ENCODE peak calls at places on chromosomes 7 and 10, in six cellular contexts. One of them, this sample, is unnamed.

GRCh38 chr7:105454058-105454739 is 65.5 kb upstream of the SRPK2 start:
- DNase-seq in RWPE2: no peak
- DNase-seq in BJ: peak
- DNase-seq in AG10803: peak
- DNase-seq in psoas muscle: no peak
- DNase-seq in keratinocyte: peak
- DNase-seq in this sample: peak

GRCh38 chr10:131844546-131845084 is 56.2 kb upstream of the PPP2R2D start:
- DNase-seq in RWPE2: peak
- DNase-seq in BJ: no peak
- DNase-seq in AG10803: no peak
- DNase-seq in psoas muscle: no peak
- DNase-seq in keratinocyte: no peak
- DNase-seq in this sample: no peak

GRCh38 chr7:138865843-138866242 is 67.8 kb upstream of the ATP6V0A4 start:
- DNase-seq in RWPE2: no peak
- DNase-seq in BJ: no peak
- DNase-seq in AG10803: no peak
- DNase-seq in psoas muscle: no peak
- DNase-seq in keratinocyte: no peak
- DNase-seq in this sample: no peak

GRCh38 chr7:10888861-10889260 is 84.8 kb upstream of the PHF14 start:
- DNase-seq in RWPE2: no peak
- DNase-seq in BJ: no peak
- DNase-seq in AG10803: no peak
- DNase-seq in psoas muscle: no peak
- DNase-seq in keratinocyte: no peak
- DNase-seq in this sample: no peak

GRCh38 chr10:5559642-5560141 is 34.9 kb downstream of the CALML3 start:
- DNase-seq in RWPE2: no peak
- DNase-seq in BJ: peak
- DNase-seq in AG10803: peak
- DNase-seq in psoas muscle: no peak
- DNase-seq in keratinocyte: no peak
- DNase-seq in this sample: peak

GRCh38 chr7:4712371-4713182 is 30.5 kb downstream of the FOXK1 start:
- DNase-seq in RWPE2: no peak
- DNase-seq in BJ: peak
- DNase-seq in AG10803: peak
- DNase-seq in psoas muscle: no peak
- DNase-seq in keratinocyte: no peak
- DNase-seq in this sample: peak

GRCh38 chr7:144710791-144711190 is 125.1 kb downstream of the TPK1 start:
- DNase-seq in RWPE2: no peak
- DNase-seq in BJ: no peak
- DNase-seq in AG10803: no peak
- DNase-seq in psoas muscle: no peak
- DNase-seq in keratinocyte: no peak
- DNase-seq in this sample: no peak

GRCh38 chr10:118594392-118595063 is 920 bp downstream of the PRLHR start:
- DNase-seq in RWPE2: no peak
- DNase-seq in BJ: no peak
- DNase-seq in AG10803: peak
- DNase-seq in psoas muscle: peak
- DNase-seq in keratinocyte: no peak
- DNase-seq in this sample: no peak

GRCh38 chr10:34648919-34649318 is 166.2 kb downstream of the PARD3 start:
- DNase-seq in RWPE2: no peak
- DNase-seq in BJ: no peak
- DNase-seq in AG10803: no peak
- DNase-seq in psoas muscle: no peak
- DNase-seq in keratinocyte: no peak
- DNase-seq in this sample: no peak

GRCh38 chr7:129774871-129775694 is 163.6 kb downstream of the NRF1 start:
- DNase-seq in RWPE2: no peak
- DNase-seq in BJ: no peak
- DNase-seq in AG10803: no peak
- DNase-seq in psoas muscle: no peak
- DNase-seq in keratinocyte: no peak
- DNase-seq in this sample: no peak

GRCh38 chr7:157539521-157539920 is 202.7 kb downstream of the DNAJB6 start:
- DNase-seq in RWPE2: peak
- DNase-seq in BJ: no peak
- DNase-seq in AG10803: no peak
- DNase-seq in psoas muscle: peak
- DNase-seq in keratinocyte: no peak
- DNase-seq in this sample: no peak

GRCh38 chr7:127322832-127323231 is 69.7 kb downstream of the ZNF800 start:
- DNase-seq in RWPE2: no peak
- DNase-seq in BJ: no peak
- DNase-seq in AG10803: no peak
- DNase-seq in psoas muscle: no peak
- DNase-seq in keratinocyte: no peak
- DNase-seq in this sample: no peak

GRCh38 chr7:50394315-50394714 is 55.8 kb downstream of the FIGNL1 start:
- DNase-seq in RWPE2: no peak
- DNase-seq in BJ: no peak
- DNase-seq in AG10803: no peak
- DNase-seq in psoas muscle: no peak
- DNase-seq in keratinocyte: no peak
- DNase-seq in this sample: no peak

GRCh38 chr7:600149-600814 is 80.6 kb upstream of the PDGFA start:
- DNase-seq in RWPE2: no peak
- DNase-seq in BJ: no peak
- DNase-seq in AG10803: no peak
- DNase-seq in psoas muscle: peak
- DNase-seq in keratinocyte: no peak
- DNase-seq in this sample: no peak

GRCh38 chr7:23333671-23334246 is 34.6 kb downstream of the MALSU1 start:
- DNase-seq in RWPE2: no peak
- DNase-seq in BJ: peak
- DNase-seq in AG10803: peak
- DNase-seq in psoas muscle: peak
- DNase-seq in keratinocyte: peak
- DNase-seq in this sample: peak

GRCh38 chr10:43120948-43121290 is 17.3 kb upstream of the CSGALNACT2 start:
- DNase-seq in RWPE2: no peak
- DNase-seq in BJ: no peak
- DNase-seq in AG10803: no peak
- DNase-seq in psoas muscle: peak
- DNase-seq in keratinocyte: no peak
- DNase-seq in this sample: no peak

GRCh38 chr7:42235734-42236133 is 1.3 kb downstream of the GLI3 start:
- DNase-seq in RWPE2: no peak
- DNase-seq in BJ: no peak
- DNase-seq in AG10803: no peak
- DNase-seq in psoas muscle: no peak
- DNase-seq in keratinocyte: no peak
- DNase-seq in this sample: no peak

GRCh38 chr7:123749537-123749857 is 694 bp upstream of the WASL start:
- DNase-seq in RWPE2: no peak
- DNase-seq in BJ: no peak
- DNase-seq in AG10803: peak
- DNase-seq in psoas muscle: no peak
- DNase-seq in keratinocyte: no peak
- DNase-seq in this sample: no peak

GRCh38 chr7:135768990-135769389 is 20.4 kb upstream of the FAM180A start:
- DNase-seq in RWPE2: no peak
- DNase-seq in BJ: no peak
- DNase-seq in AG10803: no peak
- DNase-seq in psoas muscle: no peak
- DNase-seq in keratinocyte: no peak
- DNase-seq in this sample: no peak

GRCh38 chr7:153886506-153887391 is 165.4 kb upstream of the DPP6 start:
- DNase-seq in RWPE2: no peak
- DNase-seq in BJ: no peak
- DNase-seq in AG10803: no peak
- DNase-seq in psoas muscle: peak
- DNase-seq in keratinocyte: no peak
- DNase-seq in this sample: no peak

GRCh38 chr10:112716924-112717348 is 233.1 kb upstream of the TCF7L2 start:
- DNase-seq in RWPE2: no peak
- DNase-seq in BJ: no peak
- DNase-seq in AG10803: no peak
- DNase-seq in psoas muscle: no peak
- DNase-seq in keratinocyte: no peak
- DNase-seq in this sample: no peak

GRCh38 chr7:24981544-24981951 is 1.6 kb upstream of the OSBPL3 start:
- DNase-seq in RWPE2: peak
- DNase-seq in BJ: no peak
- DNase-seq in AG10803: peak
- DNase-seq in psoas muscle: peak
- DNase-seq in keratinocyte: no peak
- DNase-seq in this sample: no peak

GRCh38 chr10:118799779-118800178 is 45.0 kb upstream of the CACUL1 start:
- DNase-seq in RWPE2: no peak
- DNase-seq in BJ: no peak
- DNase-seq in AG10803: peak
- DNase-seq in psoas muscle: no peak
- DNase-seq in keratinocyte: peak
- DNase-seq in this sample: no peak

GRCh38 chr7:158300427-158300826 is 287.2 kb downstream of the PTPRN2 start:
- DNase-seq in RWPE2: no peak
- DNase-seq in BJ: no peak
- DNase-seq in AG10803: no peak
- DNase-seq in psoas muscle: no peak
- DNase-seq in keratinocyte: no peak
- DNase-seq in this sample: no peak

GRCh38 chr7:157523766-157524421 is 187.1 kb downstream of the DNAJB6 start:
- DNase-seq in RWPE2: peak
- DNase-seq in BJ: no peak
- DNase-seq in AG10803: no peak
- DNase-seq in psoas muscle: peak
- DNase-seq in keratinocyte: no peak
- DNase-seq in this sample: no peak

DNA sequence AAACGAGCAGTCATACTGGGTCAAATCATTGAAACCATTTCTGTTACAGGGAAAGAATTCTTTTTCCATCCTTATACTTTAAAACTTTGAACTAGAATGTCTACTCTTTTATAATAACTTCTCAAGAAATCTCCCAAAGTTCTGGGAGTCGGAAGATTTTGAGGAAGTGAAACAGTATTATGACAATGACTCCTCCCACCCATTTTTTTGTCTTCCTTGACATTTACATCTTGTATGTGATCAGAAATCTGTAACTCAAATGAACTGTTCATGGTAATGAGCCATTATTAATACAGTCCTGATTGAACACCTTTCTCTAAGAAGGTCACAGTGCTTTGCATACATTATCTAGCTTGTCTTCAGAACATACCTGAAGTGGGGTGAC is 227.4 kb downstream of the CELF2 start:
- DNase-seq in RWPE2: no peak
- DNase-seq in BJ: no peak
- DNase-seq in AG10803: no peak
- DNase-seq in psoas muscle: no peak
- DNase-seq in keratinocyte: no peak
- DNase-seq in this sample: no peak
- H3K4me3 ChIP-seq in RWPE2: no peak
- H3K4me3 ChIP-seq in BJ: no peak
- H3K4me3 ChIP-seq in AG10803: no peak
- H3K4me3 ChIP-seq in psoas muscle: no peak
- H3K4me3 ChIP-seq in keratinocyte: no peak
- H3K4me3 ChIP-seq in this sample: no peak

GRCh38 chr7:149355390-149356048 is 93.5 kb downstream of the ZNF783 start:
- DNase-seq in RWPE2: no peak
- DNase-seq in BJ: no peak
- DNase-seq in AG10803: no peak
- DNase-seq in psoas muscle: no peak
- DNase-seq in keratinocyte: peak
- DNase-seq in this sample: no peak
- TF ChIP-seq CTCF in RWPE2: no peak
- TF ChIP-seq CTCF in BJ: no peak
- TF ChIP-seq CTCF in AG10803: no peak
- TF ChIP-seq CTCF in psoas muscle: no peak
- TF ChIP-seq CTCF in keratinocyte: peak
- TF ChIP-seq CTCF in this sample: no peak

GRCh38 chr7:151895695-151896485 is 19.0 kb upstream of the PRKAG2 start:
- DNase-seq in RWPE2: no peak
- DNase-seq in BJ: no peak
- DNase-seq in AG10803: no peak
- DNase-seq in psoas muscle: no peak
- DNase-seq in keratinocyte: no peak
- DNase-seq in this sample: no peak

GRCh38 chr7:151897951-151898686 is 21.2 kb upstream of the PRKAG2 start:
- DNase-seq in RWPE2: no peak
- DNase-seq in BJ: no peak
- DNase-seq in AG10803: no peak
- DNase-seq in psoas muscle: no peak
- DNase-seq in keratinocyte: no peak
- DNase-seq in this sample: no peak

GRCh38 chr7:151896486-151896885 is 19.6 kb upstream of the PRKAG2 start:
- DNase-seq in RWPE2: no peak
- DNase-seq in BJ: no peak
- DNase-seq in AG10803: no peak
- DNase-seq in psoas muscle: no peak
- DNase-seq in keratinocyte: no peak
- DNase-seq in this sample: no peak

GRCh38 chr7:151895008-151895661 is 18.2 kb upstream of the PRKAG2 start:
- DNase-seq in RWPE2: no peak
- DNase-seq in BJ: no peak
- DNase-seq in AG10803: no peak
- DNase-seq in psoas muscle: no peak
- DNase-seq in keratinocyte: no peak
- DNase-seq in this sample: no peak

GRCh38 chr7:151897201-151897711 is 20.3 kb upstream of the PRKAG2 start:
- DNase-seq in RWPE2: no peak
- DNase-seq in BJ: no peak
- DNase-seq in AG10803: no peak
- DNase-seq in psoas muscle: no peak
- DNase-seq in keratinocyte: no peak
- DNase-seq in this sample: no peak
- H3K4me3 ChIP-seq in RWPE2: no peak
- H3K4me3 ChIP-seq in BJ: no peak
- H3K4me3 ChIP-seq in AG10803: no peak
- H3K4me3 ChIP-seq in psoas muscle: no peak
- H3K4me3 ChIP-seq in keratinocyte: no peak
- H3K4me3 ChIP-seq in this sample: no peak

DNA sequence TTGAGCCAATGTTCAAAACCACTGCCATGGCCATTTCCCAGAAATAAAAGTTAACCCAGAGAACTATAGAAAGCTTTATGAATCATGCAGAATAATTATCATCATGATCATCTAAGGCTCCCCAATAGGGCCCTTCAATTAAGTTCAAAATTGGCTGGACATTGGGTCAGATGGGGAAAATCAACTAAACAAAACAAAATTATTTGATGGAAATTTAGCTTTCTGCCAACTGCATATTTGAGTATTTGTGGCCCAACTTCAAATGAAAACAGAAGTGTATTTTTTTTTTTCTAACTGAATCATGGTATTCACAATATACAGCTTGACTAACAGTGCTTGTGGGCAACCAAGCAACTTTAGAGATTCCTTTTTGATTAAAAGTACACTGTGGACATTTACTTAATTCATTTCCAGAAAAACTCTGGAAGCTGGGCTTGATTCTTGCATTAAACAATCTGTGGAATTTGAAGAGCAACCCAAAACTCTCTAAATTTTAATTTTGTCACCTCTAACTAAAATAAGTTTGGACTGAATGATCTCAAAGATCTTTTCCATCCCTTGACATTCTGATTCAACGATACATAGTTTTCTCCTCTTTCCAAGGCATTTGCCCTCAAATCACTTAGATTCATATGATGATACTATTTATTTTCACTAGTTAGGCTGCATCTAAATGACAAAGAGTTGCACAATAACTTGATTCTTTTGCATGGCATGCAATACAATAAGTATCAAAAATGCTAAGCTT is 203.2 kb downstream of the AHR start:
- DNase-seq in RWPE2: no peak
- DNase-seq in BJ: peak
- DNase-seq in AG10803: peak
- DNase-seq in psoas muscle: no peak
- DNase-seq in keratinocyte: no peak
- DNase-seq in this sample: no peak
- TF ChIP-seq CTCF in RWPE2: no peak
- TF ChIP-seq CTCF in BJ: no peak
- TF ChIP-seq CTCF in AG10803: no peak
- TF ChIP-seq CTCF in psoas muscle: no peak
- TF ChIP-seq CTCF in keratinocyte: no peak
- TF ChIP-seq CTCF in this sample: no peak